ENCODE peak calls at places on chromosomes 11 and 22, in nine cellular contexts. Q is AG08395; J is AG09319; I is C1 segment of cervical spinal cord; T is amniotic epithelial cell; H is activated naive CD4-positive, alpha-beta T cell treated with Interleukin-2 at 50 U/mL for 16 hours; S is NCI-H460; V is stimulated activated CD4-positive, alpha-beta T cell treated with anti-CD3 and anti-CD28 coated beads, Interleukin-2, amount 100 ng/mL, for 24 hours; L is prostate gland. G is an unnamed sample.

GRCh38 chr11:46389450-46390330 is 1.9 kb downstream of the CHRM4 start:
- DNase-seq in I (peak), H (peak), J (no peak), T (peak), L (peak), Q (peak), V (peak), S (peak), G (peak)

GRCh38 chr22:48500481-48501230 is 1327.0 kb downstream of the BRD1 start:
- DNase-seq in Q (no peak), S (no peak), L (no peak), T (no peak), V (no peak), J (peak), I (no peak), H (no peak), G (no peak)

GRCh38 chr11:85626496-85626895 is 648 bp downstream of the DLG2 start:
- DNase-seq in S (no peak), V (no peak), I (no peak), T (no peak), J (no peak), Q (no peak), L (peak), H (no peak), G (no peak)

GRCh38 chr11:128772814-128773213 is 78.9 kb downstream of the FLI1 start:
- DNase-seq in S (no peak), J (no peak), L (no peak), I (no peak), T (no peak), Q (no peak), V (peak), H (peak), G (no peak)

GRCh38 chr22:27241430-27242110 is 560.0 kb downstream of the MN1 start:
- DNase-seq in H (no peak), I (peak), J (no peak), Q (peak), S (no peak), T (no peak), V (no peak), L (no peak), G (no peak)

GRCh38 chr22:44723801-44724200 is 21.8 kb downstream of the PRR5 start:
- DNase-seq in Q (peak), T (peak), H (no peak), J (no peak), V (no peak), I (no peak), S (peak), L (no peak), G (no peak)

GRCh38 chr11:134581121-134581626 is 169.1 kb upstream of the B3GAT1 start:
- DNase-seq in H (no peak), J (no peak), Q (no peak), I (no peak), T (no peak), V (no peak), L (no peak), S (no peak), G (no peak)

GRCh38 chr11:21460082-21460481 is 732.8 kb upstream of the ANO5 start:
- DNase-seq in H (no peak), T (no peak), V (no peak), I (no peak), Q (no peak), J (no peak), L (no peak), S (no peak), G (no peak)

GRCh38 chr22:32058656-32059280 is 15.7 kb downstream of the SLC5A1 start:
- DNase-seq in I (no peak), T (no peak), J (no peak), L (no peak), Q (peak), H (no peak), S (no peak), V (no peak), G (no peak)

GRCh38 chr11:78397398-78397797 is 20.2 kb downstream of the GAB2 start:
- DNase-seq in V (no peak), Q (no peak), J (no peak), S (no peak), I (no peak), L (no peak), H (no peak), T (peak), G (no peak)

GRCh38 chr11:19578871-19579270 is 133.8 kb upstream of the NAV2 start:
- DNase-seq in T (no peak), J (no peak), I (no peak), H (no peak), V (no peak), L (no peak), S (no peak), Q (no peak), G (no peak)